ENCODE peak calls at places on chromosomes 13 and 19, in six cellular contexts. F is B cell; A is OCI-LY7; H is kidney tubule cell; Q is activated CD8-positive, alpha-beta memory T cell treated with anti-CD3 and anti-CD28 coated beads for 4 hours; X is AG10803. S is an unnamed sample.

GRCh38 chr19:5960005-5961001 is 17.6 kb downstream of the RANBP3 start:
- DNase-seq in A (no peak), Q (no peak), X (no peak), H (no peak), F (no peak), S (no peak)

GRCh38 chr13:41905600-41906254 is 55.2 kb downstream of the VWA8 start:
- DNase-seq in Q (no peak), F (no peak), X (peak; percentile 36), H (peak; percentile 66), A (peak; percentile 75), S (peak; percentile 40)

GRCh38 chr19:10270616-10271394 is at the start of gene ICAM1:
- DNase-seq in F (peak; percentile 73), A (peak; percentile 80), X (peak; percentile 39), H (peak; percentile 94), Q (peak; percentile 58), S (peak; percentile 82)

GRCh38 chr19:45391346-45391745 is 13.5 kb downstream of the PPP1R13L start:
- DNase-seq in F (no peak), X (no peak), A (peak; percentile 44), H (no peak), Q (no peak), S (peak; percentile 19)

GRCh38 chr19:50214699-50215543 is 11.5 kb downstream of the MYH14 start:
- DNase-seq in X (no peak), F (no peak), H (peak; percentile 50), Q (no peak), A (no peak), S (no peak)

GRCh38 chr13:25468330-25469178 is 96.8 kb downstream of the ATP8A2 start:
- DNase-seq in F (no peak), X (no peak), H (peak; percentile 49), Q (no peak), A (no peak), S (no peak)

GRCh38 chr13:110379358-110379757 is 72.3 kb downstream of the COL4A2 start:
- DNase-seq in F (no peak), X (no peak), H (no peak), A (no peak), Q (no peak), S (no peak)

GRCh38 chr13:110341445-110342247 is 34.6 kb downstream of the COL4A2 start:
- DNase-seq in F (no peak), H (no peak), A (peak; percentile 36), X (no peak), Q (no peak), S (no peak)

GRCh38 chr19:42074513-42075363 is 1.2 kb upstream of the ZNF574 start:
- DNase-seq in H (peak; percentile 38), X (no peak), F (no peak), A (peak; percentile 40), Q (no peak), S (peak; percentile 12)

GRCh38 chr13:91115776-91116175 is 231.7 kb upstream of the MIR17HG start:
- DNase-seq in Q (no peak), A (no peak), H (no peak), F (no peak), X (no peak), S (no peak)

GRCh38 chr19:8302357-8302691 is 5.8 kb downstream of the CD320 start:
- DNase-seq in F (no peak), Q (no peak), A (no peak), H (no peak), X (no peak), S (no peak)

GRCh38 chr13:48873598-48873997 is 102.1 kb upstream of the FNDC3A start:
- DNase-seq in Q (no peak), X (no peak), A (no peak), H (no peak), F (no peak), S (no peak)

GRCh38 chr13:48775804-48776203 is 122.1 kb downstream of the CYSLTR2 start:
- DNase-seq in F (no peak), X (peak; percentile 97), A (no peak), H (peak; percentile 92), Q (no peak), S (peak; percentile 50)

GRCh38 chr19:18649371-18650047 is 12.7 kb downstream of the KLHL26 start:
- DNase-seq in A (no peak), Q (no peak), F (no peak), H (no peak), X (peak; percentile 32), S (no peak)

GRCh38 chr13:39552233-39552632 is 50.8 kb downstream of the LHFPL6 start:
- DNase-seq in H (no peak), A (no peak), X (no peak), F (no peak), Q (no peak), S (no peak)

GRCh38 chr13:59337070-59337469 is 826.7 kb downstream of the DIAPH3 start:
- DNase-seq in Q (no peak), H (no peak), F (no peak), A (no peak), X (no peak), S (peak; percentile 70)

GRCh38 chr19:843180-843835 is 2.5 kb downstream of the PRTN3 start:
- DNase-seq in H (no peak), Q (no peak), F (no peak), A (no peak), X (no peak), S (no peak)

GRCh38 chr13:21121616-21122015 is 54.7 kb downstream of the SKA3 start:
- DNase-seq in H (no peak), A (no peak), Q (no peak), X (no peak), F (no peak), S (no peak)

GRCh38 chr19:45507864-45508680 is 793 bp downstream of the VASP start:
- DNase-seq in F (no peak), A (peak; percentile 73), H (peak; percentile 74), X (no peak), Q (no peak), S (no peak)

GRCh38 chr19:29119582-29119981 is 93.4 kb downstream of the UQCRFS1 start:
- DNase-seq in A (no peak), H (peak; percentile 34), X (no peak), F (no peak), Q (no peak), S (no peak)

GRCh38 chr19:35715355-35715809 is 2.4 kb upstream of the KMT2B start:
- DNase-seq in A (no peak), Q (no peak), H (no peak), X (no peak), F (no peak), S (no peak)

GRCh38 chr19:30968210-30968609 is 381.0 kb downstream of the TSHZ3 start:
- DNase-seq in H (no peak), A (no peak), F (no peak), Q (no peak), X (peak; percentile 24), S (no peak)

GRCh38 chr13:27424246-27425150 is at the start of gene GTF3A:
- DNase-seq in Q (peak; percentile 71), H (peak; percentile 87), A (peak; percentile 91), F (peak; percentile 84), X (peak; percentile 78), S (peak; percentile 91)

GRCh38 chr13:26941345-26942174 is 181.0 kb upstream of the GPR12 start:
- DNase-seq in F (no peak), H (peak; percentile 76), Q (no peak), X (peak; percentile 50), A (no peak), S (no peak)

GRCh38 chr19:41264581-41265375 is 606 bp downstream of the HNRNPUL1 start:
- DNase-seq in X (peak; percentile 44), H (peak; percentile 60), Q (peak; percentile 17), A (peak; percentile 64), F (no peak), S (peak; percentile 28)

GRCh38 chr19:615619-616018 is 17.7 kb downstream of the POLRMT start:
- DNase-seq in H (peak; percentile 35), F (no peak), A (no peak), X (no peak), Q (no peak), S (no peak)

GRCh38 chr13:93304868-93305613 is 78.4 kb downstream of the GPC6 start:
- DNase-seq in X (no peak), H (no peak), Q (no peak), A (no peak), F (no peak), S (no peak)

GRCh38 chr19:4722671-4723464 is 774 bp downstream of the DPP9 start:
- DNase-seq in H (peak; percentile 27), Q (no peak), F (no peak), A (peak; percentile 67), X (peak; percentile 87), S (peak; percentile 22)

GRCh38 chr13:27005556-27005955 is 166.1 kb downstream of the USP12 start:
- DNase-seq in H (no peak), Q (no peak), F (no peak), X (peak; percentile 7), A (no peak), S (peak; percentile 51)